ENCODE peak calls at places on chromosomes 4 and X, in five cellular contexts. C, N, X, J and A are unnamed samples.

GRCh38 chr4:82630079-82630478 is 68.3 kb upstream of the TMEM150C start:
- DNase-seq in C (no peak), N (no peak), X (no peak), J (no peak), A (no peak)

GRCh38 chr4:153788419-153789276 is at the start of gene SFRP2:
- DNase-seq in C (no peak), N (no peak), X (no peak), J (no peak), A (no peak)

GRCh38 chr4:150960079-150960478 is 55.0 kb downstream of the LRBA start:
- DNase-seq in C (peak), N (no peak), X (peak), J (no peak), A (no peak)

GRCh38 chr4:142532054-142532453 is 314.0 kb downstream of the INPP4B start:
- DNase-seq in C (no peak), N (no peak), X (no peak), J (no peak), A (no peak)

GRCh38 chrX:73577368-73577767 is 14.4 kb downstream of the CHIC1 start:
- DNase-seq in C (peak), N (no peak), X (peak), J (no peak), A (no peak)

GRCh38 chrX:13092455-13092941 is 48.1 kb upstream of the FAM9C start:
- DNase-seq in C (no peak), N (peak), X (no peak), J (peak), A (peak)

GRCh38 chr4:3791910-3792542 is 25.8 kb downstream of the ADRA2C start:
- DNase-seq in C (peak), N (no peak), X (peak), J (peak), A (peak)

GRCh38 chr4:79852305-79852730 is 220.7 kb downstream of the ANTXR2 start:
- DNase-seq in C (peak), N (no peak), X (peak), J (peak), A (no peak)

GRCh38 chr4:139278450-139278849 is 1.6 kb downstream of the MGARP start:
- DNase-seq in C (peak), N (no peak), X (no peak), J (no peak), A (no peak)

GRCh38 chr4:68283095-68283494 is 37.6 kb upstream of the TMPRSS11B start:
- DNase-seq in C (no peak), N (no peak), X (no peak), J (no peak), A (no peak)

GRCh38 chrX:153487590-153488071 is 7.1 kb upstream of the BGN start:
- DNase-seq in C (no peak), N (no peak), X (no peak), J (no peak), A (no peak)

GRCh38 chrX:100417671-100418070 is 7.6 kb upstream of the PCDH19 start:
- DNase-seq in C (no peak), N (no peak), X (no peak), J (no peak), A (no peak)

GRCh38 chr4:169975837-169976796 is 50.1 kb downstream of the MFAP3L start:
- DNase-seq in C (no peak), N (no peak), X (no peak), J (no peak), A (no peak)
- TF ChIP-seq CTCF in C (no peak), N (no peak), X (no peak), J (no peak), A (no peak)

GRCh38 chr4:129526812-129527211 is 430.9 kb downstream of the C4orf33 start:
- DNase-seq in C (no peak), N (no peak), X (no peak), J (no peak), A (no peak)
- TF ChIP-seq CTCF in C (no peak), N (no peak), X (no peak), J (no peak), A (no peak)

GRCh38 chr4:110613710-110614109 is 9.2 kb downstream of the PITX2 start:
- DNase-seq in C (no peak), N (no peak), X (no peak), J (no peak), A (peak)
- TF ChIP-seq CTCF in C (no peak), N (no peak), X (no peak), J (no peak), A (no peak)

GRCh38 chrX:119121341-119121740 is 6.3 kb downstream of the KIAA1210 start:
- DNase-seq in C (peak), N (no peak), X (peak), J (no peak), A (no peak)

GRCh38 chrX:119118780-119119395 is 8.7 kb downstream of the KIAA1210 start:
- DNase-seq in C (peak), N (peak), X (peak), J (no peak), A (peak)
- TF ChIP-seq CTCF in C (peak), N (peak), X (peak), J (peak), A (peak)

DNA sequence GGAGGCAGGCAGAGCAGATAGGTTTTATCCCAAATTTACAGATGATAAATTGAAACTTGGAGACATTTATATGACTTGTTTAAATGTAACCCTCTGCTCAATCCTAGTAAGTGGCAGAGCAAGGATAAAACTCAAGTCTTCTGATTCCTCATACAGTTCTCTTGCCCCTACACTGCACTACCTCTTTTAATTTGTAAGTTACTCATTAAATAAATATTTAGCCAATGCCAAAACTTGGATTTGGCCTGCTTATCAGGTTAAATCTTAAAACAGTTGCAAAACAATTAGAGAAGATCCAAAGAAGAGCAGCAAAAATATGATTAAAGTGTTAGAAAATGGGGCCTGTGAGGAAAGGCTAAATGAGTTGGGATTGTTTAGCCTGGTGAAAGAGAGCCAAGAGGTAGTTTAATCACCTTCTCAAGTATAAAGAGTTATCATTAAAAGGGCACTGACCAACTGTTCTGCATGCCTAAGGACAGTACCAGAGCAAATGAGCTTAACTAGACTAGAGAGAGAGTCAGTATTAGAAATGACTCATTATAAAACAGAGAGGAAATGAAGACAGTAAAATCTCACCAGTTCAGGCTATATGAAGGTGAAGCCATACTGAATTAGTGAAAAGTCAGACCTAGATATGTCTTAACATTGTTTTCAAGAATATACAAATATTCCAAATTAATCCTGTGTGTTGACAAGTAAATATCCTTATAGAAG is 146.3 kb downstream of the GRIA3 start:
- DNase-seq in C (no peak), N (no peak), X (peak), J (no peak), A (peak)
- TF ChIP-seq CTCF in C (no peak), N (no peak), X (no peak), J (no peak), A (no peak)

GRCh38 chrX:135923353-135923752 is 29.8 kb downstream of the SAGE1 start:
- DNase-seq in C (no peak), N (no peak), X (no peak), J (no peak), A (no peak)
- TF ChIP-seq CTCF in C (no peak), N (peak), X (no peak), J (no peak), A (peak)

GRCh38 chr4:41791557-41791956 is 43.0 kb upstream of the PHOX2B start:
- DNase-seq in C (no peak), N (no peak), X (no peak), J (no peak), A (no peak)
- TF ChIP-seq CTCF in C (no peak), N (peak), X (no peak), J (no peak), A (no peak)

DNA sequence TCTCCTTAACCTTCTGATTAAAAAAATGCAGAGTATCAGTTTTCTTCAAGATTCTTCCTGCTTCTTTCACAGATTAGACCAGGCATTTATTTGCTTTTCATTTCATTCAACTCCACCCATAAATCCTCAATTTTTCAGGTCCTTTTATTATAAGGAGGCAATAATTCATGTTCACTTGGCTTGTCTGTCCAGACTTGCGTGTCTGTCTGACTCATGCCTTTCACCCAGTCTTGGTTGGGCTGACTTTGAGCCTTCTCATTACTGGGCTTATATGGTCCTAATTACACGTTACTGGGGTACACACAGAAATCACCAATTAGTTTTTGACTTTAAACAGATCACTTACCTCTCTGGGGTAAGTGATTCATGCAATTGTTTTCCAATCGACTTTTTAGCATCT is 48.8 kb upstream of the GALNT7 start:
- DNase-seq in C (no peak), N (no peak), X (peak), J (no peak), A (no peak)
- TF ChIP-seq CTCF in C (no peak), N (no peak), X (no peak), J (no peak), A (no peak)

GRCh38 chrX:136477026-136477425 is 10.7 kb upstream of the BRS3 start:
- DNase-seq in C (no peak), N (no peak), X (no peak), J (no peak), A (no peak)
- TF ChIP-seq CTCF in C (no peak), N (no peak), X (no peak), J (no peak), A (no peak)

GRCh38 chr4:1112174-1112820 is 1.1 kb downstream of the RNF212 start:
- DNase-seq in C (no peak), N (no peak), X (no peak), J (peak), A (no peak)

GRCh38 chr4:1115528-1116293 is 2.3 kb upstream of the RNF212 start:
- DNase-seq in C (no peak), N (no peak), X (no peak), J (no peak), A (no peak)

GRCh38 chr4:1113311-1114009 is at the start of gene RNF212:
- DNase-seq in C (no peak), N (peak), X (peak), J (no peak), A (no peak)

GRCh38 chr4:1112821-1113182 is 562 bp downstream of the RNF212 start:
- DNase-seq in C (no peak), N (no peak), X (no peak), J (no peak), A (no peak)

GRCh38 chr4:1116837-1117236 is 3.5 kb upstream of the RNF212 start:
- DNase-seq in C (no peak), N (no peak), X (peak), J (no peak), A (no peak)
- TF ChIP-seq CTCF in C (no peak), N (no peak), X (peak), J (no peak), A (no peak)